ENCODE peak calls at places on chromosome 6, in ten cellular contexts. One of them, this sample, is unnamed.
A peak's percentile ranks its signal among the peaks of the same experiment; 100 is the strongest.

GRCh38 chr6:73382462-73383113 is 12.0 kb upstream of the DDX43 start:
- DNase-seq in AG08396: no peak
- DNase-seq in T-helper 1 cell: no peak
- DNase-seq in HFFc6: peak; percentile 45
- DNase-seq in H9: no peak
- DNase-seq in AG09309: no peak
- DNase-seq in GM23248: peak; percentile 45
- DNase-seq in HT-29: peak; percentile 16
- DNase-seq in activated effector memory CD4-positive, alpha-beta T cell treated with anti-CD3 and anti-CD28 coated beads, Interleukin-2, amount 50 U/mL, for 16 hours: no peak
- DNase-seq in GM06990: no peak
- DNase-seq in this sample: no peak

GRCh38 chr6:81697564-81697963 is 54.9 kb downstream of the TENT5A start:
- DNase-seq in T-helper 1 cell: no peak
- DNase-seq in GM23248: no peak
- DNase-seq in GM06990: no peak
- DNase-seq in activated effector memory CD4-positive, alpha-beta T cell treated with anti-CD3 and anti-CD28 coated beads, Interleukin-2, amount 50 U/mL, for 16 hours: no peak
- DNase-seq in AG08396: peak; percentile 4
- DNase-seq in H9: no peak
- DNase-seq in AG09309: no peak
- DNase-seq in HFFc6: peak; percentile 10
- DNase-seq in HT-29: no peak
- DNase-seq in this sample: no peak

GRCh38 chr6:6886160-6886885 is 221.4 kb upstream of the RREB1 start:
- DNase-seq in GM06990: no peak
- DNase-seq in H9: no peak
- DNase-seq in HFFc6: no peak
- DNase-seq in AG09309: no peak
- DNase-seq in HT-29: no peak
- DNase-seq in T-helper 1 cell: no peak
- DNase-seq in AG08396: no peak
- DNase-seq in GM23248: no peak
- DNase-seq in activated effector memory CD4-positive, alpha-beta T cell treated with anti-CD3 and anti-CD28 coated beads, Interleukin-2, amount 50 U/mL, for 16 hours: no peak
- DNase-seq in this sample: peak; percentile 59

GRCh38 chr6:168834814-168835213 is 393.8 kb downstream of the SMOC2 start:
- DNase-seq in activated effector memory CD4-positive, alpha-beta T cell treated with anti-CD3 and anti-CD28 coated beads, Interleukin-2, amount 50 U/mL, for 16 hours: no peak
- DNase-seq in AG09309: no peak
- DNase-seq in AG08396: no peak
- DNase-seq in T-helper 1 cell: no peak
- DNase-seq in GM23248: no peak
- DNase-seq in HT-29: peak; percentile 41
- DNase-seq in HFFc6: no peak
- DNase-seq in H9: no peak
- DNase-seq in GM06990: no peak
- DNase-seq in this sample: no peak

GRCh38 chr6:111938710-111939109 is 65.5 kb upstream of the FYN start:
- DNase-seq in AG09309: no peak
- DNase-seq in activated effector memory CD4-positive, alpha-beta T cell treated with anti-CD3 and anti-CD28 coated beads, Interleukin-2, amount 50 U/mL, for 16 hours: no peak
- DNase-seq in GM06990: no peak
- DNase-seq in HT-29: no peak
- DNase-seq in H9: no peak
- DNase-seq in GM23248: peak; percentile 75
- DNase-seq in HFFc6: peak; percentile 63
- DNase-seq in AG08396: no peak
- DNase-seq in T-helper 1 cell: no peak
- DNase-seq in this sample: no peak

GRCh38 chr6:111601875-111602274 is 3.8 kb downstream of the TRAF3IP2 start:
- DNase-seq in HT-29: no peak
- DNase-seq in activated effector memory CD4-positive, alpha-beta T cell treated with anti-CD3 and anti-CD28 coated beads, Interleukin-2, amount 50 U/mL, for 16 hours: no peak
- DNase-seq in T-helper 1 cell: no peak
- DNase-seq in HFFc6: peak; percentile 53
- DNase-seq in AG09309: peak; percentile 96
- DNase-seq in AG08396: peak; percentile 27
- DNase-seq in H9: no peak
- DNase-seq in GM06990: no peak
- DNase-seq in GM23248: peak; percentile 84
- DNase-seq in this sample: peak; percentile 48

GRCh38 chr6:155328539-155329459 is 14.5 kb upstream of the TFB1M start:
- DNase-seq in AG08396: no peak
- DNase-seq in HT-29: peak; percentile 88
- DNase-seq in GM06990: no peak
- DNase-seq in AG09309: no peak
- DNase-seq in HFFc6: no peak
- DNase-seq in activated effector memory CD4-positive, alpha-beta T cell treated with anti-CD3 and anti-CD28 coated beads, Interleukin-2, amount 50 U/mL, for 16 hours: no peak
- DNase-seq in GM23248: peak; percentile 13
- DNase-seq in T-helper 1 cell: no peak
- DNase-seq in H9: no peak
- DNase-seq in this sample: peak; percentile 59

GRCh38 chr6:168154263-168154917 is 75.4 kb upstream of the FRMD1 start:
- DNase-seq in GM06990: no peak
- DNase-seq in HFFc6: no peak
- DNase-seq in GM23248: no peak
- DNase-seq in HT-29: no peak
- DNase-seq in AG09309: no peak
- DNase-seq in T-helper 1 cell: no peak
- DNase-seq in AG08396: no peak
- DNase-seq in activated effector memory CD4-positive, alpha-beta T cell treated with anti-CD3 and anti-CD28 coated beads, Interleukin-2, amount 50 U/mL, for 16 hours: no peak
- DNase-seq in H9: peak; percentile 14
- DNase-seq in this sample: no peak

GRCh38 chr6:150025201-150025917 is at the start of gene RAET1L:
- DNase-seq in GM23248: peak; percentile 91
- DNase-seq in H9: no peak
- DNase-seq in AG09309: peak; percentile 8
- DNase-seq in HFFc6: peak; percentile 59
- DNase-seq in HT-29: peak; percentile 86
- DNase-seq in T-helper 1 cell: no peak
- DNase-seq in activated effector memory CD4-positive, alpha-beta T cell treated with anti-CD3 and anti-CD28 coated beads, Interleukin-2, amount 50 U/mL, for 16 hours: peak; percentile 62
- DNase-seq in GM06990: no peak
- DNase-seq in AG08396: peak; percentile 65
- DNase-seq in this sample: peak; percentile 72

GRCh38 chr6:118813795-118814194 is 80.2 kb upstream of the ASF1A start:
- DNase-seq in H9: no peak
- DNase-seq in GM06990: no peak
- DNase-seq in HT-29: no peak
- DNase-seq in activated effector memory CD4-positive, alpha-beta T cell treated with anti-CD3 and anti-CD28 coated beads, Interleukin-2, amount 50 U/mL, for 16 hours: no peak
- DNase-seq in HFFc6: peak; percentile 21
- DNase-seq in AG08396: no peak
- DNase-seq in AG09309: peak; percentile 32
- DNase-seq in T-helper 1 cell: no peak
- DNase-seq in GM23248: peak; percentile 61
- DNase-seq in this sample: no peak

GRCh38 chr6:29742191-29742590 is 19.0 kb downstream of the HLA-F start:
- DNase-seq in HFFc6: no peak
- DNase-seq in T-helper 1 cell: no peak
- DNase-seq in AG08396: no peak
- DNase-seq in H9: no peak
- DNase-seq in activated effector memory CD4-positive, alpha-beta T cell treated with anti-CD3 and anti-CD28 coated beads, Interleukin-2, amount 50 U/mL, for 16 hours: no peak
- DNase-seq in AG09309: no peak
- DNase-seq in GM23248: no peak
- DNase-seq in HT-29: no peak
- DNase-seq in GM06990: no peak
- DNase-seq in this sample: no peak

GRCh38 chr6:93675856-93676255 is 256.5 kb upstream of the EPHA7 start:
- DNase-seq in AG09309: no peak
- DNase-seq in T-helper 1 cell: no peak
- DNase-seq in HT-29: peak; percentile 69
- DNase-seq in activated effector memory CD4-positive, alpha-beta T cell treated with anti-CD3 and anti-CD28 coated beads, Interleukin-2, amount 50 U/mL, for 16 hours: no peak
- DNase-seq in AG08396: no peak
- DNase-seq in GM06990: no peak
- DNase-seq in GM23248: no peak
- DNase-seq in HFFc6: no peak
- DNase-seq in H9: no peak
- DNase-seq in this sample: no peak

GRCh38 chr6:13517116-13517515 is 29.7 kb upstream of the GFOD1 start:
- DNase-seq in T-helper 1 cell: no peak
- DNase-seq in activated effector memory CD4-positive, alpha-beta T cell treated with anti-CD3 and anti-CD28 coated beads, Interleukin-2, amount 50 U/mL, for 16 hours: no peak
- DNase-seq in AG08396: no peak
- DNase-seq in GM06990: no peak
- DNase-seq in HT-29: peak; percentile 63
- DNase-seq in AG09309: no peak
- DNase-seq in GM23248: no peak
- DNase-seq in HFFc6: no peak
- DNase-seq in H9: no peak
- DNase-seq in this sample: no peak

GRCh38 chr6:150667977-150668716 is 68.5 kb downstream of the PLEKHG1 start:
- DNase-seq in GM23248: peak; percentile 79
- DNase-seq in AG09309: peak; percentile 59
- DNase-seq in T-helper 1 cell: no peak
- DNase-seq in HFFc6: peak; percentile 51
- DNase-seq in H9: no peak
- DNase-seq in AG08396: peak; percentile 67
- DNase-seq in GM06990: no peak
- DNase-seq in activated effector memory CD4-positive, alpha-beta T cell treated with anti-CD3 and anti-CD28 coated beads, Interleukin-2, amount 50 U/mL, for 16 hours: no peak
- DNase-seq in HT-29: peak; percentile 98
- DNase-seq in this sample: peak; percentile 81

GRCh38 chr6:165556116-165556843 is 106.8 kb downstream of the PDE10A start:
- DNase-seq in H9: no peak
- DNase-seq in AG09309: no peak
- DNase-seq in activated effector memory CD4-positive, alpha-beta T cell treated with anti-CD3 and anti-CD28 coated beads, Interleukin-2, amount 50 U/mL, for 16 hours: no peak
- DNase-seq in HT-29: peak; percentile 77
- DNase-seq in GM06990: no peak
- DNase-seq in HFFc6: no peak
- DNase-seq in GM23248: no peak
- DNase-seq in T-helper 1 cell: no peak
- DNase-seq in AG08396: no peak
- DNase-seq in this sample: no peak

GRCh38 chr6:106746660-106747059 is 117.3 kb downstream of the QRSL1 start:
- DNase-seq in H9: no peak
- DNase-seq in GM06990: no peak
- DNase-seq in AG08396: no peak
- DNase-seq in HT-29: peak; percentile 50
- DNase-seq in T-helper 1 cell: no peak
- DNase-seq in AG09309: peak; percentile 53
- DNase-seq in activated effector memory CD4-positive, alpha-beta T cell treated with anti-CD3 and anti-CD28 coated beads, Interleukin-2, amount 50 U/mL, for 16 hours: no peak
- DNase-seq in HFFc6: peak; percentile 87
- DNase-seq in GM23248: peak; percentile 63
- DNase-seq in this sample: no peak

GRCh38 chr6:5566718-5567117 is 305.4 kb downstream of the FARS2 start:
- DNase-seq in HFFc6: no peak
- DNase-seq in GM06990: peak; percentile 41
- DNase-seq in activated effector memory CD4-positive, alpha-beta T cell treated with anti-CD3 and anti-CD28 coated beads, Interleukin-2, amount 50 U/mL, for 16 hours: no peak
- DNase-seq in AG09309: no peak
- DNase-seq in AG08396: no peak
- DNase-seq in GM23248: no peak
- DNase-seq in T-helper 1 cell: no peak
- DNase-seq in H9: no peak
- DNase-seq in HT-29: no peak
- DNase-seq in this sample: no peak

GRCh38 chr6:97963148-97963680 is 680.2 kb upstream of the MMS22L start:
- DNase-seq in activated effector memory CD4-positive, alpha-beta T cell treated with anti-CD3 and anti-CD28 coated beads, Interleukin-2, amount 50 U/mL, for 16 hours: no peak
- DNase-seq in HFFc6: no peak
- DNase-seq in GM23248: peak; percentile 1
- DNase-seq in AG09309: no peak
- DNase-seq in GM06990: no peak
- DNase-seq in T-helper 1 cell: no peak
- DNase-seq in H9: no peak
- DNase-seq in AG08396: no peak
- DNase-seq in HT-29: no peak
- DNase-seq in this sample: no peak

GRCh38 chr6:147080215-147080614 is 124.0 kb upstream of the STXBP5 start:
- DNase-seq in AG08396: no peak
- DNase-seq in HT-29: no peak
- DNase-seq in activated effector memory CD4-positive, alpha-beta T cell treated with anti-CD3 and anti-CD28 coated beads, Interleukin-2, amount 50 U/mL, for 16 hours: no peak
- DNase-seq in GM23248: no peak
- DNase-seq in GM06990: no peak
- DNase-seq in HFFc6: no peak
- DNase-seq in AG09309: no peak
- DNase-seq in T-helper 1 cell: no peak
- DNase-seq in H9: no peak
- DNase-seq in this sample: no peak

GRCh38 chr6:139536751-139537617 is 162.5 kb upstream of the CITED2 start:
- DNase-seq in H9: no peak
- DNase-seq in AG08396: no peak
- DNase-seq in HFFc6: no peak
- DNase-seq in HT-29: peak; percentile 69
- DNase-seq in GM23248: no peak
- DNase-seq in activated effector memory CD4-positive, alpha-beta T cell treated with anti-CD3 and anti-CD28 coated beads, Interleukin-2, amount 50 U/mL, for 16 hours: no peak
- DNase-seq in T-helper 1 cell: no peak
- DNase-seq in GM06990: no peak
- DNase-seq in AG09309: no peak
- DNase-seq in this sample: no peak

GRCh38 chr6:113600556-113601339 is 256.4 kb upstream of the MARCKS start:
- DNase-seq in H9: no peak
- DNase-seq in HT-29: no peak
- DNase-seq in GM23248: no peak
- DNase-seq in HFFc6: no peak
- DNase-seq in AG08396: no peak
- DNase-seq in GM06990: no peak
- DNase-seq in T-helper 1 cell: no peak
- DNase-seq in activated effector memory CD4-positive, alpha-beta T cell treated with anti-CD3 and anti-CD28 coated beads, Interleukin-2, amount 50 U/mL, for 16 hours: no peak
- DNase-seq in AG09309: no peak
- DNase-seq in this sample: no peak

This sample was measured in mucosa of descending colon.